ENCODE peak calls at places on chromosome 6, in ten cellular contexts. F, R, Q, P, V, Y, A, G, W and Z are unnamed samples.

GRCh38 chr6:36612101-36612625 is 18.0 kb downstream of the SRSF3 start:
- DNase-seq in F (no peak), R (no peak), Q (no peak), P (no peak), V (no peak), Y (no peak), A (no peak), G (no peak), W (no peak), Z (no peak)

GRCh38 chr6:34511214-34511922 is 44.8 kb downstream of the SPDEF start:
- DNase-seq in F (no peak), R (no peak), Q (no peak), P (no peak), V (no peak), Y (no peak), A (no peak), G (no peak), W (no peak), Z (no peak)

GRCh38 chr6:100775667-100776066 is 105.5 kb downstream of the ASCC3 start:
- DNase-seq in F (no peak), R (no peak), Q (no peak), P (no peak), V (no peak), Y (no peak), A (no peak), G (no peak), W (no peak), Z (peak)

GRCh38 chr6:113457156-113457555 is 400.0 kb upstream of the MARCKS start:
- DNase-seq in F (no peak), R (no peak), Q (no peak), P (peak), V (no peak), Y (peak), A (no peak), G (no peak), W (no peak), Z (peak)

GRCh38 chr6:20943922-20944321 is 409.7 kb downstream of the CDKAL1 start:
- DNase-seq in F (no peak), R (no peak), Q (no peak), P (no peak), V (no peak), Y (no peak), A (no peak), G (no peak), W (no peak), Z (no peak)

GRCh38 chr6:78607188-78607587 is 260.2 kb upstream of the IRAK1BP1 start:
- DNase-seq in F (no peak), R (no peak), Q (no peak), P (peak), V (no peak), Y (peak), A (no peak), G (no peak), W (no peak), Z (no peak)

GRCh38 chr6:11161031-11161966 is 49.8 kb upstream of the ERVFRD-1 start:
- DNase-seq in F (no peak), R (no peak), Q (no peak), P (peak), V (no peak), Y (no peak), A (no peak), G (no peak), W (no peak), Z (peak)

GRCh38 chr6:110053395-110054240 is 75.5 kb downstream of the GPR6 start:
- DNase-seq in F (no peak), R (no peak), Q (peak), P (peak), V (no peak), Y (peak), A (peak), G (no peak), W (no peak), Z (peak)